ENCODE peak calls at places on chromosomes 16 and 17, in six cellular contexts. A is H1, U is GM12891, G is K562, F is GM12878, D is HepG2. N is an unnamed sample.

GRCh38 chr17:74558882-74559519 is 8.3 kb downstream of the CD300H start:
- DNase-seq in A (no peak), U (no peak), G (no peak), F (no peak), D (no peak), N (no peak)

GRCh38 chr16:81261049-81261648 is 22.7 kb downstream of the BCO1 start:
- DNase-seq in A (peak; percentile 60), U (no peak), G (peak; percentile 52), F (no peak), D (peak; percentile 36), N (peak; percentile 23)

GRCh38 chr17:67044940-67045339 is 586 bp downstream of the CACNG1 start:
- DNase-seq in A (no peak), U (no peak), G (no peak), F (no peak), D (no peak), N (no peak)

GRCh38 chr16:82322177-82322576 is 152.2 kb upstream of the MPHOSPH6 start:
- DNase-seq in A (no peak), U (no peak), G (no peak), F (no peak), D (no peak), N (no peak)

GRCh38 chr17:4895676-4896331 is 3.5 kb upstream of the C17orf107 start:
- DNase-seq in A (peak; percentile 75), U (no peak), G (peak; percentile 30), F (no peak), D (no peak), N (peak; percentile 11)

GRCh38 chr17:44689492-44690217 is at the start of gene CCDC43:
- DNase-seq in A (peak; percentile 97), U (peak; percentile 87), G (peak; percentile 96), F (peak; percentile 75), D (peak; percentile 90), N (peak; percentile 89)

GRCh38 chr17:76014925-76015261 is 12.2 kb downstream of the EVPL start:
- DNase-seq in A (no peak), U (no peak), G (peak; percentile 28), F (no peak), D (no peak), N (no peak)

GRCh38 chr16:8646271-8646670 is 24.8 kb downstream of the METTL22 start:
- DNase-seq in A (no peak), U (no peak), G (no peak), F (no peak), D (no peak), N (no peak)

GRCh38 chr16:9965079-9965478 is 217.1 kb downstream of the GRIN2A start:
- DNase-seq in A (no peak), U (no peak), G (no peak), F (no peak), D (no peak), N (no peak)

GRCh38 chr16:154223-155030 is 2.0 kb downstream of the HBZ start:
- DNase-seq in A (peak; percentile 81), U (no peak), G (peak; percentile 75), F (no peak), D (no peak), N (no peak)

GRCh38 chr17:6589266-6589946 is 33.1 kb upstream of the PITPNM3 start:
- DNase-seq in A (no peak), U (no peak), G (no peak), F (no peak), D (no peak), N (no peak)

GRCh38 chr17:6592193-6592592 is 35.8 kb upstream of the PITPNM3 start:
- DNase-seq in A (no peak), U (no peak), G (no peak), F (no peak), D (peak; percentile 78), N (no peak)

GRCh38 chr17:6587310-6587709 is 31.0 kb upstream of the PITPNM3 start:
- DNase-seq in A (no peak), U (no peak), G (no peak), F (no peak), D (no peak), N (no peak)

GRCh38 chr17:6588165-6588564 is 31.8 kb upstream of the PITPNM3 start:
- DNase-seq in A (no peak), U (no peak), G (no peak), F (no peak), D (no peak), N (no peak)

DNA sequence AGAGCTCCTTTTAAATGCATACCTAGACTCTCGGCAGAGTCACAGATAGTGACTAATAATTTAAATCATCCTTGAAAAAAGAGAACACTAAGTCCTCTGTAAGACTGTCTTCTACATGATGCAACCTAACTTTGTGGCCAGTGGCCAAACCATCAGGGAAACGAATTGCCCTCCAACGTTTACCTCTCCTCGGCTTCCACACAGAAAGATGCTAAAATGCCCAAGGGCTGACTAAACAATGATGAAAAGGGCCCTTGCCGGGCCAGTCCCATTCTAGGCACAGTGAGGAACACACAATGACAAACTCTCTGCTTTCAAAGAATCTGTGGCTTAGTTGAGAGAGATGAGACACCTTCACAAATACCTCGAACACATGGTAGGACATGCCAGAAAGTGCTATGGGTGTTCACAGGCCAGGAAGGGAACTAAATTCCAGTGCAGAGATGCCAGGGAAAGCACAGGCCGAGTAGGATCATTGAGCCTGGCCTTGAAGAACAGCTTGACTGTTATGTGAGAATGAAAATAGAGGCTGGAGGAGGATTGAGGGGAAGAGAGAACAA is 35.3 kb upstream of the PITPNM3 start:
- DNase-seq in A (no peak), U (no peak), G (no peak), F (no peak), D (peak; percentile 22), N (no peak)
- TF ChIP-seq TAF1 in A (no peak), U (no peak), G (no peak), F (no peak), D (no peak), N (no peak)

GRCh38 chr17:27322690-27323508 is 29.0 kb downstream of the WSB1 start:
- DNase-seq in A (peak; percentile 33), U (no peak), G (no peak), F (no peak), D (no peak), N (no peak)

GRCh38 chr17:27321372-27321771 is 27.5 kb downstream of the WSB1 start:
- DNase-seq in A (peak; percentile 36), U (no peak), G (no peak), F (no peak), D (no peak), N (no peak)

GRCh38 chr17:27322026-27322425 is 28.1 kb downstream of the WSB1 start:
- DNase-seq in A (no peak), U (no peak), G (no peak), F (no peak), D (no peak), N (no peak)

GRCh38 chr17:27324940-27325339 is 31.0 kb downstream of the WSB1 start:
- DNase-seq in A (peak; percentile 37), U (no peak), G (no peak), F (no peak), D (no peak), N (no peak)

GRCh38 chr17:27323538-27324212 is 29.8 kb downstream of the WSB1 start:
- DNase-seq in A (peak; percentile 53), U (no peak), G (peak; percentile 77), F (no peak), D (peak; percentile 77), N (no peak)
- TF ChIP-seq POLR2AphosphoS5 in A (no peak), U (no peak), G (no peak), F (no peak), D (no peak), N (no peak)

DNA sequence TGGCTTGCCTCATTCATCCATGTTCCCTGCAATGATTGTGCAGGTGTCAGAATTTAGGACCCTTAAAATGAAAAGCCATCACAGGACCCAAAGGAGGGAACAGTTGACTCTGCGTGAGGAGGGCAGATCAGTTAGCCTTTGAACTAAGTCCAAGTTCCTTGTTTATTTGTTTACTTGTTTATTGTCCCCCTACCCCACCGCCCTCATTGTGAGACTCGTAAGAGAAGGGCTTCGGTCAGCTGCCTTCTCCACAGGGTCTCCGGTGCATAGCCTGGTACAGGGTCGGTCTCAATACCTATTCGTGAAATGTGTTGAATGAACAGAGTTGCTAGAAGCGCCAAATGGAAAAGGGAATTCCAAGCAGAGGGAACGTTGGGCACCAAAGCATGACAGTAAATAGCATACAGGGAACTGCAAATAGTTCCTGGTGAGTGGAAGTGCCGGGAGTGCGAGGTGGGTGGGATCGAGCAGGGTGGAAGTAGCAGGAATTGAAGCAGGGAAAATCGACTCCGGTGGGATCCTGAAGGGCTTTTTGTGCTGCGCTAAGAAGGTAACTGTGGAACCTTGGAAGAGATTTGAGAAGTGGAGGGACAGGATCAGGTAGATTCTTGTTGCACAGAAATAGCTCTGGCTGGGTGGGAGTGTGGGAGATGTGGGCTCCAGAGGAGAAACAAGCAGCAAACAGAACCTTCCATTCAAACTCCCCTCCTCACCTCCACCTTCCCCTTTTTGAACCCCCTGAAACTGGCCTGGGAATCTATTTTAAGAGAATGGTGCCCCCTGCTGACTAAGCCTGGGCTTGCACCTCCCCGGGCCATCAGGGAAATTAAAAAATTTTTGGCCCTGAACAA is 12.7 kb downstream of the SLC35B1 start:
- DNase-seq in A (peak; percentile 90), U (peak; percentile 50), G (peak; percentile 59), F (no peak), D (peak; percentile 30), N (peak; percentile 40)
- TF ChIP-seq POLR2A in A (no peak), U (no peak), G (no peak), F (no peak), D (no peak), N (no peak)

DNA sequence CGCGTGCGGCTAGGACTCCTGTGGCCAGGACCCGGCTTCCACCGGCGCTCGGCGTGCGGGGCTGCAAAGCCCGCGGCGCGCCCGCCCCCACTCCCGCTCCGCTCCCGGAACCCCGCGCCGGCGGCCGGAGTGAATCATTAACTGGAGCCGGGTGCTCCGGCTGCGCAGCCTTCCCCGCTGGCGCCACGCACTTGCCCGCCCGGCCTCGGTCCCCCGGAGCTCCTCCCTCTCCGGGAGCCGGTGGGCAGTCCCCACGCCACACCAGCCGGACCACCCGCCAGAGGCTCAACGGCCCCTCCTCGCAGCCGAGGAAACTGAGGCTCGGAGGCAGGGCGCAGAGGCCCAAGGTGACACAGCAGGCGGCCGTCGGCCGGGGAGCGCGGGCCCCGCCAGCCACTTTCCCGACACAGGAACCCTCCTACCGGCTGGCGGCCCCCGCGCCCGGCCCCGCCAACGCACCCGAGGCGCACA is 580 bp downstream of the BCAR1 start:
- DNase-seq in A (no peak), U (peak; percentile 68), G (peak; percentile 51), F (no peak), D (peak; percentile 70), N (peak; percentile 69)
- TF ChIP-seq TAF1 in A (no peak), U (no peak), G (no peak), F (no peak), D (peak; percentile 58), N (no peak)

DNA sequence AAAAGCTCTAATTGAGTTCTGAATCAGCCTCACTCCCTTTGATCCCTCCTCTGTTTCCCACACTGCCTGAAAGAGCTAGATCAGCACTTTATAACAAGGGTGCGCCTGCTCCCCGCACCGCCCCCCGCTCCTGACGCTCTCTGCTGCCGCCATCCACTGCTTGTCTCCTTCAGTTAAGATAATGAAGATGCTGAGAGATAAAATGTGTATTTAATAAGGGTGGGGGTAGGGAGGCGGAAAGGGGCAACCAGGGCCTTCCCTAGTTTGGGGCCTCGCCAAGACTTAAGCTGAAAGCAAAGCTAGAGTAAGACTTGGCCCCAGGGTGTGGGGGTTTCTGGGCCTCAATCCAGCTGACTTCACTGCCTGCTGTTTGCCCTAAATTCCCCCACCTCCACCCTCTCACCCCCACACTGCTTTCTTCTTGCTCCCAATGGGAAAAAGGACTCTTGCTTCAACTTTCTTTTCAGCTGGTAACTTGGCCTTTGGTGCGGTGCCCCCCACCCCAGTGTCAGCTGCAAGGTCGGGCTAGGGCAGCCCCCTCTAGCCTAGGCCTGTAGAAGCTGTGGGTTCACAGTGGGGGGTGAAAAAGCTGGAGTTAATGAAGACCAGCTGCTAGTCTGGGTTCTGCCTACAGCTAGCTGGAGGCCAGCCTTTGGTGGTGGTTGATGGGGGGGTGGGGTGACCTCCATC is 1.8 kb upstream of the RARA start:
- DNase-seq in A (no peak), U (no peak), G (peak; percentile 61), F (no peak), D (no peak), N (no peak)
- TF ChIP-seq POLR2AphosphoS5 in A (no peak), U (no peak), G (no peak), F (no peak), D (peak; percentile 29), N (no peak)

GRCh38 chr17:48760411-48760810 is 31.9 kb upstream of the HOXB13 start:
- DNase-seq in A (no peak), U (no peak), G (no peak), F (no peak), D (no peak), N (no peak)
- TF ChIP-seq POLR2A in A (no peak), U (no peak), G (no peak), F (no peak), D (no peak), N (no peak)